ENCODE peak calls at places on chromosomes 3 and 15, in seven cellular contexts. W is MV-4-11; Z is skeletal muscle cell; R is activated naive CD4-positive, alpha-beta T cell; T is T-helper 1 cell; E is colonic mucosa; H is stimulated activated CD4-positive, alpha-beta T cell treated with anti-CD3 and anti-CD28 coated beads, Interleukin-15, amount 100 ng/mL, for 1 hour. D is an unnamed sample.

GRCh38 chr3:109831403-109831802 is 494.1 kb upstream of the DPPA4 start:
- DNase-seq in W (no peak), Z (no peak), R (no peak), T (no peak), E (no peak), H (no peak), D (no peak)

GRCh38 chr3:115680802-115681345 is 57.6 kb downstream of the GAP43 start:
- DNase-seq in W (peak; percentile 25), Z (no peak), R (no peak), T (no peak), E (no peak), H (no peak), D (no peak)

GRCh38 chr3:81871358-81872152 is 110.1 kb upstream of the GBE1 start:
- DNase-seq in W (no peak), Z (no peak), R (no peak), T (no peak), E (no peak), H (no peak), D (no peak)

GRCh38 chr15:99477745-99478525 is 87.8 kb upstream of the MEF2A start:
- DNase-seq in W (peak; percentile 68), Z (no peak), R (no peak), T (no peak), E (no peak), H (no peak), D (no peak)

GRCh38 chr15:34119291-34119690 is 17.4 kb downstream of the PGBD4 start:
- DNase-seq in W (no peak), Z (no peak), R (no peak), T (no peak), E (no peak), H (no peak), D (no peak)

GRCh38 chr15:61994216-61994615 is 66.0 kb downstream of the VPS13C start:
- DNase-seq in W (no peak), Z (peak; percentile 79), R (no peak), T (no peak), E (no peak), H (no peak), D (no peak)

GRCh38 chr3:168803536-168803935 is 707.8 kb upstream of the GOLIM4 start:
- DNase-seq in W (no peak), Z (no peak), R (no peak), T (no peak), E (no peak), H (no peak), D (no peak)

GRCh38 chr3:6860911-6861330 is at the start of gene GRM7:
- DNase-seq in W (no peak), Z (no peak), R (no peak), T (no peak), E (no peak), H (no peak), D (no peak)

GRCh38 chr3:65623362-65623761 is 415.4 kb downstream of the MAGI1 start:
- DNase-seq in W (no peak), Z (no peak), R (no peak), T (no peak), E (no peak), H (no peak), D (no peak)

GRCh38 chr15:38038659-38039442 is 104.4 kb downstream of the TMCO5A start:
- DNase-seq in W (no peak), Z (peak; percentile 53), R (no peak), T (no peak), E (no peak), H (no peak), D (no peak)

GRCh38 chr3:189621948-189622603 is 9.1 kb upstream of the TP63 start:
- DNase-seq in W (no peak), Z (no peak), R (no peak), T (no peak), E (no peak), H (no peak), D (no peak)

GRCh38 chr15:50051811-50052419 is 67.1 kb downstream of the ATP8B4 start:
- DNase-seq in W (peak; percentile 86), Z (peak; percentile 74), R (no peak), T (no peak), E (peak; percentile 61), H (no peak), D (no peak)

GRCh38 chr15:90033006-90033405 is 31.9 kb downstream of the ZNF710 start:
- DNase-seq in W (no peak), Z (no peak), R (no peak), T (no peak), E (no peak), H (no peak), D (no peak)

GRCh38 chr3:25686766-25687165 is 22.1 kb upstream of the TOP2B start:
- DNase-seq in W (no peak), Z (no peak), R (no peak), T (no peak), E (no peak), H (no peak), D (no peak)

GRCh38 chr3:188900421-188900941 is 271.3 kb upstream of the TPRG1 start:
- DNase-seq in W (peak; percentile 32), Z (peak; percentile 72), R (no peak), T (no peak), E (no peak), H (no peak), D (no peak)

GRCh38 chr3:11514191-11514770 is 129.4 kb downstream of the VGLL4 start:
- DNase-seq in W (peak; percentile 58), Z (peak; percentile 65), R (no peak), T (no peak), E (peak; percentile 45), H (no peak), D (no peak)

GRCh38 chr3:192063570-192063969 is 602.6 kb downstream of the PYDC2 start:
- DNase-seq in W (peak; percentile 3), Z (no peak), R (no peak), T (no peak), E (no peak), H (no peak), D (no peak)

GRCh38 chr15:100905855-100906254 is 13.3 kb upstream of the LRRK1 start:
- DNase-seq in W (no peak), Z (no peak), R (no peak), T (no peak), E (no peak), H (no peak), D (no peak)